ENCODE peak calls at places on chromosomes 6 and 20, in eight cellular contexts. W, R, S, M, K, X, J and P are unnamed samples. For H3K4me1, the result is how much of the 10 kb centered on the place peaks cover.

GRCh38 chr6:40722553-40723258 is 135.5 kb upstream of the LRFN2 start:
- DNase-seq in S (no peak), X (no peak), M (no peak), K (no peak), R (no peak), W (no peak), J (no peak), P (no peak)

GRCh38 chr6:159968295-159969203 is at the start of gene IGF2R:
- DNase-seq in M (peak), J (peak), W (peak), K (peak), R (peak), S (peak), X (peak), P (peak)

GRCh38 chr6:139943391-139943790 is 568.9 kb upstream of the CITED2 start:
- DNase-seq in S (no peak), J (no peak), K (no peak), M (no peak), W (no peak), R (no peak), X (peak), P (no peak)

GRCh38 chr6:117728626-117729025 is 53.4 kb downstream of the NUS1 start:
- DNase-seq in J (no peak), W (no peak), X (no peak), M (no peak), S (no peak), K (no peak), R (no peak), P (no peak)

GRCh38 chr6:46390153-46390876 is 100.9 kb downstream of the RCAN2 start:
- DNase-seq in M (no peak), X (no peak), S (no peak), R (no peak), J (no peak), W (no peak), K (no peak), P (no peak)

GRCh38 chr6:136306466-136306865 is 16.8 kb upstream of the BCLAF1 start:
- DNase-seq in W (no peak), R (no peak), J (no peak), K (no peak), S (no peak), M (no peak), X (no peak), P (no peak)

GRCh38 chr6:139882234-139882633 is 507.8 kb upstream of the CITED2 start:
- DNase-seq in X (peak), K (no peak), S (no peak), M (no peak), R (no peak), W (no peak), J (no peak), P (no peak)

GRCh38 chr6:46174904-46175303 is 4.1 kb upstream of the ENPP5 start:
- DNase-seq in M (no peak), J (no peak), X (no peak), R (no peak), K (no peak), S (no peak), W (no peak), P (no peak)

GRCh38 chr6:150212745-150213144 is 69.9 kb downstream of the PPP1R14C start:
- DNase-seq in X (no peak), R (no peak), K (no peak), M (no peak), J (no peak), W (no peak), S (no peak), P (no peak)

GRCh38 chr6:107488174-107488874 is 1.6 kb upstream of the SOBP start:
- DNase-seq in W (no peak), J (no peak), S (no peak), X (peak), M (no peak), R (no peak), K (no peak), P (no peak)

GRCh38 chr6:81049425-81050042 is 702.9 kb downstream of the TENT5A start:
- DNase-seq in J (no peak), R (no peak), X (no peak), K (no peak), W (no peak), M (no peak), S (no peak), P (no peak)

GRCh38 chr6:110357696-110358535 is at the start of gene METTL24:
- DNase-seq in W (no peak), M (no peak), R (peak), J (no peak), S (peak), K (peak), X (no peak), P (no peak)

GRCh38 chr6:42452171-42453026 is 673 bp upstream of the TRERF1 start:
- DNase-seq in M (peak), W (peak), K (peak), R (peak), X (peak), S (peak), J (peak), P (peak)

GRCh38 chr20:15236812-15237211 is 899.4 kb upstream of the FLRT3 start:
- DNase-seq in K (no peak), R (peak), X (peak), S (no peak), W (no peak), J (no peak), M (no peak), P (no peak)

GRCh38 chr20:31684153-31685003 is 38.3 kb downstream of the BCL2L1 start:
- DNase-seq in K (no peak), S (no peak), W (no peak), R (no peak), J (no peak), M (no peak), X (no peak), P (peak)

GRCh38 chr6:135281907-135282306 is 100.8 kb downstream of the MYB start:
- DNase-seq in W (no peak), S (no peak), M (no peak), K (no peak), X (no peak), R (no peak), J (no peak), P (no peak)

GRCh38 chr6:34390531-34391013 is 1.9 kb downstream of the NUDT3 start:
- DNase-seq in X (no peak), R (no peak), S (no peak), M (no peak), K (no peak), J (no peak), W (no peak), P (no peak)

GRCh38 chr20:25865715-25866656 is 169.3 kb upstream of the ZNF337 start:
- DNase-seq in M (peak), X (peak), R (peak), W (peak), K (peak), S (peak), J (peak), P (peak)

GRCh38 chr6:93341900-93342613 is 77.3 kb downstream of the EPHA7 start:
- DNase-seq in S (no peak), R (no peak), X (no peak), J (no peak), M (no peak), W (no peak), K (no peak), P (no peak)

GRCh38 chr6:44127186-44128019 is at the start of the genes MRPL14 and TMEM63B:
- DNase-seq in R (peak), S (peak), J (peak), W (peak), X (peak), K (peak), M (peak), P (peak)

GRCh38 chr6:13044896-13045295 is 283.4 kb downstream of the TBC1D7 start:
- DNase-seq in K (no peak), M (no peak), X (no peak), S (no peak), R (no peak), J (no peak), W (no peak), P (no peak)

GRCh38 chr20:58715709-58716475 is 23.3 kb downstream of the NPEPL1 start:
- DNase-seq in S (no peak), W (peak), X (no peak), K (no peak), M (peak), J (peak), R (peak), P (no peak)

GRCh38 chr6:124881898-124882579 is 80.2 kb upstream of the RNF217 start:
- DNase-seq in R (no peak), K (no peak), S (no peak), W (no peak), X (peak), J (no peak), M (no peak), P (no peak)

GRCh38 chr6:125099211-125100017 is 54.2 kb upstream of the TPD52L1 start:
- DNase-seq in R (peak), W (peak), K (no peak), J (peak), X (peak), M (peak), S (peak), P (no peak)

GRCh38 chr6:33949877-33950831 is 146.4 kb upstream of the MLN start:
- DNase-seq in X (no peak), J (no peak), W (peak), S (no peak), R (no peak), K (no peak), M (no peak), P (no peak)

GRCh38 chr6:82588020-82588419 is 224.4 kb downstream of the TPBG start:
- DNase-seq in W (no peak), M (no peak), K (no peak), S (no peak), J (no peak), R (no peak), X (no peak), P (no peak)

GRCh38 chr6:149077208-149077607 is 240.3 kb upstream of the TAB2 start:
- DNase-seq in W (no peak), R (no peak), X (no peak), K (no peak), S (no peak), M (no peak), J (no peak), P (no peak)

GRCh38 chr6:151451417-151451949 is 443 bp downstream of the RMND1 start:
- DNase-seq in M (no peak), X (no peak), R (no peak), K (no peak), J (no peak), S (no peak), W (no peak), P (no peak)

GRCh38 chr20:34111057-34111711 is 859 bp downstream of the EIF2S2 start:
- DNase-seq in R (peak), M (no peak), J (peak), W (no peak), X (peak), S (no peak), K (no peak), P (no peak)

GRCh38 chr20:33563788-33564187 is 73.9 kb downstream of the CBFA2T2 start:
- DNase-seq in S (no peak), R (no peak), M (no peak), J (no peak), K (no peak), W (no peak), X (no peak), P (no peak)

GRCh38 chr6:132261354-132261753 is 139.9 kb downstream of the MOXD1 start:
- DNase-seq in S (no peak), W (no peak), X (peak), J (no peak), R (no peak), K (no peak), M (no peak), P (no peak)

GRCh38 chr6:130838971-130839370 is 11.8 kb downstream of the SMLR1 start:
- DNase-seq in X (no peak), J (no peak), M (no peak), W (no peak), K (no peak), S (no peak), R (no peak), P (no peak)
- H3K4me1 ChIP-seq in X (under half), J (under half), M (under half), W (under half), K (under half), S (under half), R (under half), P (under half)

DNA sequence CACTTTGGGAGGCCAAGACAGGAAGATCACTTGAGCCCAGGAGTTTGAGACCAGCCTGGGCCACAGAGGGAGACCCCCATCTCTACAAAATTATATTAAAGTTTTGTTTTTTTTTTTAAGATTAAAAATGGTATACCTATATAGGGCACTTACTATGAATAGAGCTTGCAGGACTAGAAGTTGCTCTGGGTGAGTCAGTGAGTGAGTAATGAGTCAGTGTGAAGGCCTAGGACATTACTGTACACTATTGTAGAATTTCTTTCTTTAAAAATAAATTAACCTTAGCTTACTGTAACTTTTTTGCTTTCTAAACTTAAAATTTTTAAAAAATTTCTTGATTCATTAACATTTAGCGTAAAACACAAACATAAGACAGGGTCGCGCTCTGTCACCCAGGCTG is 29.7 kb downstream of the STK35 start:
- DNase-seq in K (no peak), W (no peak), J (no peak), S (no peak), M (no peak), R (no peak), X (peak), P (no peak)
- H3K4me1 ChIP-seq in K (under half), W (under half), J (half or more), S (under half), M (under half), R (under half), X (under half), P (under half)

DNA sequence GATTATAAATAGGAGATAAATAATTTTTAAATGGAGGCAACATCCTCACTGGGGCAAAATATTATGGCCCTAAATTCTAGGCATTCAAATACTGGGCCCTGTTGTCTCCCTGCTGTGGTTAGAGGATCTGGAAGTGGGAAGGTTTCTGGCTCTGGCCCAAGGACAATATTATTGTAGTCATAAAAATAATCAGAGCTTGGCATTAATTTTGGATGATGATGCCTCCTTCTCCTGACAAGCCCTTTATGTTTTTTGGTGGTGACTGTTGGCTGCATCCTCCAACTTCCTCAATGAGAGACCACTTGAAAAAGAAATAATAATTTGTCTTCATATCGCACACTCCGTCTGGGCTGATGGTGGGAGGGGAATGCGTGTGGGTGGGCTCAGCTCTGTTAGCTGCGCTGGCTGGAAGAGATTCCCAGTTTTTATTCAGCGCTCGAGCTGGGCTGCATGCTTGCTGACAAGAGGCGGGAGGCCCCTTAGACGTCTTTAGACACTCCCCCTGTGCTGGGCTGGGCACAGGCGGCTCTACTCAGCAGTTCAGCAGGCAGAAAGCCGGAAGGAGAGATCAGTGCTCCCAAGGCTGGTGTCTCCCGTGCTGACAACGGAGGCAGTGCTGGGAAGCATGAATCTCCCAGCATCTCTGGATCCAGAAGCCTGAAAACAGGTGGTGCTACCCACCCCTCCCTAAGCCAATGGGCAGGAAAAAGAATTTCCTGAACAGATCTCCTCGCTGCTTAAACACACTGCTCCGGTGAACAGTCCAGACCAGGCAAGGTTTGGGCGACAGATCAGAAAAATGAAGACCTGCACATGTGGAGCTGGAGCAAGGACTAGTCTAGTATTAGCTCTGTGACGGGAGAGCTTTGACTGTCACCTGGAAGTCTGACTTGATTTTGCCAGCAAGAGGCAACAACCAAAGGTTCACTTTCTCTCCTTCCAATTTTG is 97.7 kb downstream of the SYCP2 start:
- DNase-seq in J (peak), W (peak), R (no peak), K (no peak), X (peak), M (peak), S (peak), P (no peak)
- H3K4me1 ChIP-seq in J (half or more), W (under half), R (under half), K (under half), X (under half), M (under half), S (under half), P (under half)

DNA sequence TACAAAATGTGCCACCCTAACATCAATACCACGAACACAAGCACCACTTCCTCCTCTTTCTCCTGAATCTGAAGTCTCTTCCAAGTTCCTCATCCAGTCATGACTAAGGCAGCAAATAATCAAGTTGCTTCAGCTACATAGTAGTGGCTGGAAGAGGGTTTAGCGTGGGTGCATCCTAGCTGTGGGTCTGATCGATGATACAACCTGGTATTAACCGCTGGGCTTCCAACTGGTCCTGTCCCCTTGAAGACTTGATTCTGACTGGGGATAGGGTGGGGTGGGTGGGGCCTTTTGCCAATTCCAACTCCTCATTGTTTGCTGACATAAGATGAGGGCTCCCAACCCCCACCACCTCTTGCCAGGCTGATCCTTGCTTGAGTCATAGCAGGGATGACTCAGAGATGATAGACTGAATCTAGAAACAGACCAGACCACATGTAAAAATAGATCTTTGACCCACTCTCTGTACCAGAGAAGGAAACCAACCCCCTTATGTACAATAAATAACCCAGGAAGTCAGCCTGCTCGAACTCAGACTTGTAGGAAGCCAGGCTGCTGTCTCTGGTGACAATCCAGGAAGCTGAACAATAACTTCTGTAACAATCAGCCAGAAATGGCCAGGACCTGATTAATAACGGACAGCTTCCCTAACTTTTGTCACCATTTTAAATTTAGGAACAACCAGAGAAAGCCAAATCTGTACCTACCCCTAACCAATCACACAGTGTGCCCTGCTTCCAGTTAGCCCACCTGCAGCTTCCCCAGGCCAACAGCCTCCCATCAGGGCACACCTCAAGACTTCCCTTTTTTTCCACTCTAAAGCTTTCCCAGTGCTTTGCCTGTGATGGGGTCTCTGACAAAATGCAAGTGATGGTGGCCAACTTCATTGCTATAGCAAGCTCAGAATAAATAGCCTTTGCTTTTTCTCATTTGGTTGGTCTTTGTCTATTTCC is 68.9 kb upstream of the FAM184A start:
- DNase-seq in J (no peak), M (no peak), S (peak), K (no peak), W (no peak), X (peak), R (peak), P (no peak)
- H3K4me1 ChIP-seq in J (under half), M (under half), S (under half), K (under half), W (under half), X (under half), R (under half), P (under half)

GRCh38 chr6:143402721-143403336 is 47.7 kb downstream of the ADAT2 start:
- DNase-seq in X (no peak), M (no peak), J (no peak), K (no peak), W (no peak), S (no peak), R (no peak), P (no peak)

GRCh38 chr6:143408151-143408786 is 42.2 kb downstream of the ADAT2 start:
- DNase-seq in W (no peak), J (no peak), X (no peak), M (no peak), S (no peak), R (no peak), K (no peak), P (no peak)

GRCh38 chr6:143406673-143407072 is 43.8 kb downstream of the ADAT2 start:
- DNase-seq in K (no peak), M (no peak), X (no peak), S (no peak), R (no peak), W (no peak), J (no peak), P (no peak)

GRCh38 chr6:143408787-143409162 is 41.7 kb downstream of the ADAT2 start:
- DNase-seq in X (no peak), J (no peak), K (no peak), W (no peak), S (no peak), M (no peak), R (no peak), P (no peak)

GRCh38 chr6:143405381-143406154 is 44.9 kb downstream of the ADAT2 start:
- DNase-seq in J (no peak), X (peak), K (no peak), W (no peak), S (no peak), M (no peak), R (no peak), P (no peak)
- H3K4me1 ChIP-seq in J (under half), X (under half), K (under half), W (under half), S (under half), M (under half), R (under half), P (under half)

GRCh38 chr20:17867119-17867518 is 101.5 kb downstream of the SNX5 start:
- DNase-seq in M (no peak), J (no peak), R (no peak), X (peak), K (no peak), S (no peak), W (no peak), P (no peak)

GRCh38 chr20:17868700-17869231 is 99.8 kb downstream of the SNX5 start:
- DNase-seq in X (no peak), M (no peak), S (no peak), R (no peak), J (no peak), K (no peak), W (no peak), P (no peak)

GRCh38 chr20:17867546-17867945 is 101.0 kb downstream of the SNX5 start:
- DNase-seq in K (no peak), M (no peak), J (no peak), R (no peak), S (peak), W (no peak), X (peak), P (no peak)

GRCh38 chr20:17869295-17869994 is 99.1 kb downstream of the SNX5 start:
- DNase-seq in M (no peak), J (no peak), R (no peak), S (no peak), X (no peak), W (peak), K (no peak), P (no peak)

DNA sequence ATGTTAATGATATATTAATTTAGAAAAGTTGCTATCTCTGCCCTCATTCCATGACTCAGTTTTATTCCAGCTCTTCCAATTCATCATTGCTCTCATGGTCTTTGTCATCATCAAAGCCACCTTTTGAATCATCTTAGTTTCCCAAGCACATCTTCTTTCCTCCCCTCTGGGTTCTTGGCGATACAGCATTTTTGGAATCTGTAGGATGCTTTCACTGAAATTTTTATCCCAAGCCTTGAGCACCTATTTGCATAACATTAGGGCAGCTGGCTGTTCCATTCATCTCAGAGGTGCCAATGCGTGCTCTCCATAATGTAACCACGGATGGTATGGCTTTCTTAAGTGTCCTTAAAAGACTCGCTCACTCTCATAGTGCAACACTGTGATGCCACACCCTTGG is 100.4 kb downstream of the SNX5 start:
- DNase-seq in K (no peak), S (no peak), X (no peak), J (no peak), W (no peak), R (no peak), M (no peak), P (no peak)
- H3K4me1 ChIP-seq in K (under half), S (under half), X (under half), J (under half), W (under half), R (under half), M (under half), P (under half)

GRCh38 chr20:22574545-22575086 is 9.8 kb downstream of the FOXA2 start:
- DNase-seq in K (no peak), W (no peak), X (no peak), S (no peak), M (no peak), R (peak), J (no peak), P (no peak)
- H3K4me1 ChIP-seq in K (under half), W (under half), X (under half), S (under half), M (under half), R (half or more), J (under half), P (under half)